ENCODE peak calls at places on chromosomes 6 and 20, in four cellular contexts. One of them, this sample, is unnamed. For H3K27me3, the result is how much of the 10 kb centered on the place peaks cover.

GRCh38 chr6:91141352-91141751 is 554.5 kb upstream of the MAP3K7 start:
- DNase-seq in H9: no peak
- DNase-seq in bronchial epithelial cell: no peak
- DNase-seq in psoas muscle: no peak
- DNase-seq in this sample: no peak

GRCh38 chr6:15331143-15331542 is 85.3 kb downstream of the JARID2 start:
- DNase-seq in H9: no peak
- DNase-seq in psoas muscle: no peak
- DNase-seq in bronchial epithelial cell: peak
- DNase-seq in this sample: no peak

GRCh38 chr20:15122613-15123012 is 785.2 kb upstream of the FLRT3 start:
- DNase-seq in psoas muscle: no peak
- DNase-seq in H9: no peak
- DNase-seq in bronchial epithelial cell: no peak
- DNase-seq in this sample: no peak

GRCh38 chr6:28658475-28659249 is 133.0 kb downstream of the GPX5 start:
- DNase-seq in bronchial epithelial cell: no peak
- DNase-seq in H9: peak
- DNase-seq in psoas muscle: no peak
- DNase-seq in this sample: no peak

GRCh38 chr6:148247386-148248063 is 95.1 kb upstream of the SASH1 start:
- DNase-seq in bronchial epithelial cell: no peak
- DNase-seq in H9: no peak
- DNase-seq in psoas muscle: no peak
- DNase-seq in this sample: no peak

GRCh38 chr6:166496460-166496859 is 90.0 kb downstream of the RAMACL start:
- DNase-seq in bronchial epithelial cell: no peak
- DNase-seq in psoas muscle: no peak
- DNase-seq in H9: no peak
- DNase-seq in this sample: no peak

GRCh38 chr20:51076841-51077543 is 54.1 kb upstream of the KCNG1 start:
- DNase-seq in H9: no peak
- DNase-seq in psoas muscle: no peak
- DNase-seq in bronchial epithelial cell: no peak
- DNase-seq in this sample: no peak

GRCh38 chr6:56642366-56643261 is at the start of gene DST:
- DNase-seq in H9: no peak
- DNase-seq in psoas muscle: no peak
- DNase-seq in bronchial epithelial cell: peak
- DNase-seq in this sample: no peak

GRCh38 chr6:33770116-33770832 is 18.7 kb downstream of the LEMD2 start:
- DNase-seq in H9: no peak
- DNase-seq in psoas muscle: no peak
- DNase-seq in bronchial epithelial cell: no peak
- DNase-seq in this sample: no peak

GRCh38 chr6:12967686-12968085 is 251.1 kb downstream of the PHACTR1 start:
- DNase-seq in psoas muscle: no peak
- DNase-seq in H9: no peak
- DNase-seq in bronchial epithelial cell: no peak
- DNase-seq in this sample: no peak

GRCh38 chr6:131177996-131178395 is 42.7 kb downstream of the AKAP7 start:
- DNase-seq in psoas muscle: no peak
- DNase-seq in H9: no peak
- DNase-seq in bronchial epithelial cell: no peak
- DNase-seq in this sample: no peak

GRCh38 chr20:51373713-51374481 is 168.6 kb downstream of the NFATC2 start:
- DNase-seq in bronchial epithelial cell: no peak
- DNase-seq in psoas muscle: no peak
- DNase-seq in H9: no peak
- DNase-seq in this sample: no peak

GRCh38 chr6:13453771-13454251 is 33.6 kb downstream of the GFOD1 start:
- DNase-seq in psoas muscle: no peak
- DNase-seq in H9: no peak
- DNase-seq in bronchial epithelial cell: peak
- DNase-seq in this sample: no peak

GRCh38 chr6:124927806-124928205 is 34.4 kb upstream of the RNF217 start:
- DNase-seq in psoas muscle: no peak
- DNase-seq in H9: no peak
- DNase-seq in bronchial epithelial cell: peak
- DNase-seq in this sample: no peak

GRCh38 chr6:128280960-128281359 is 239.4 kb downstream of the PTPRK start:
- DNase-seq in H9: peak
- DNase-seq in bronchial epithelial cell: no peak
- DNase-seq in psoas muscle: no peak
- DNase-seq in this sample: no peak

GRCh38 chr6:136334465-136334846 is 44.8 kb upstream of the BCLAF1 start:
- DNase-seq in bronchial epithelial cell: no peak
- DNase-seq in psoas muscle: no peak
- DNase-seq in H9: no peak
- DNase-seq in this sample: no peak

GRCh38 chr6:22737331-22737730 is 168.0 kb downstream of the HDGFL1 start:
- DNase-seq in H9: peak
- DNase-seq in bronchial epithelial cell: peak
- DNase-seq in psoas muscle: peak
- DNase-seq in this sample: no peak

GRCh38 chr6:56914791-56915658 is 39.9 kb upstream of the BEND6 start:
- DNase-seq in psoas muscle: peak
- DNase-seq in bronchial epithelial cell: no peak
- DNase-seq in H9: no peak
- DNase-seq in this sample: no peak

GRCh38 chr6:46113370-46113769 is 16.4 kb upstream of the ENPP4 start:
- DNase-seq in psoas muscle: no peak
- DNase-seq in bronchial epithelial cell: peak
- DNase-seq in H9: peak
- DNase-seq in this sample: no peak

GRCh38 chr6:40719671-40720374 is 132.7 kb upstream of the LRFN2 start:
- DNase-seq in H9: peak
- DNase-seq in bronchial epithelial cell: no peak
- DNase-seq in psoas muscle: no peak
- DNase-seq in this sample: no peak

GRCh38 chr6:83065511-83066192 is at the start of gene UBE3D:
- DNase-seq in psoas muscle: peak
- DNase-seq in H9: peak
- DNase-seq in bronchial epithelial cell: peak
- DNase-seq in this sample: peak

GRCh38 chr20:25066386-25066785 is 8.4 kb upstream of the ACSS1 start:
- DNase-seq in bronchial epithelial cell: no peak
- DNase-seq in psoas muscle: no peak
- DNase-seq in H9: no peak
- DNase-seq in this sample: no peak
- H3K27me3 ChIP-seq in bronchial epithelial cell: under half
- H3K27me3 ChIP-seq in psoas muscle: under half
- H3K27me3 ChIP-seq in H9: under half
- H3K27me3 ChIP-seq in this sample: under half

GRCh38 chr20:57589123-57589727 is 28.3 kb downstream of the PCK1 start:
- DNase-seq in psoas muscle: no peak
- DNase-seq in bronchial epithelial cell: no peak
- DNase-seq in H9: no peak
- DNase-seq in this sample: no peak

GRCh38 chr20:57591289-57592229 is 28.7 kb downstream of the ZBP1 start:
- DNase-seq in psoas muscle: no peak
- DNase-seq in H9: no peak
- DNase-seq in bronchial epithelial cell: no peak
- DNase-seq in this sample: peak

GRCh38 chr20:57589728-57590484 is 29.0 kb downstream of the PCK1 start:
- DNase-seq in H9: no peak
- DNase-seq in psoas muscle: no peak
- DNase-seq in bronchial epithelial cell: no peak
- DNase-seq in this sample: peak

GRCh38 chr20:57592263-57593092 is 27.7 kb downstream of the ZBP1 start:
- DNase-seq in bronchial epithelial cell: no peak
- DNase-seq in psoas muscle: no peak
- DNase-seq in H9: no peak
- DNase-seq in this sample: peak

DNA sequence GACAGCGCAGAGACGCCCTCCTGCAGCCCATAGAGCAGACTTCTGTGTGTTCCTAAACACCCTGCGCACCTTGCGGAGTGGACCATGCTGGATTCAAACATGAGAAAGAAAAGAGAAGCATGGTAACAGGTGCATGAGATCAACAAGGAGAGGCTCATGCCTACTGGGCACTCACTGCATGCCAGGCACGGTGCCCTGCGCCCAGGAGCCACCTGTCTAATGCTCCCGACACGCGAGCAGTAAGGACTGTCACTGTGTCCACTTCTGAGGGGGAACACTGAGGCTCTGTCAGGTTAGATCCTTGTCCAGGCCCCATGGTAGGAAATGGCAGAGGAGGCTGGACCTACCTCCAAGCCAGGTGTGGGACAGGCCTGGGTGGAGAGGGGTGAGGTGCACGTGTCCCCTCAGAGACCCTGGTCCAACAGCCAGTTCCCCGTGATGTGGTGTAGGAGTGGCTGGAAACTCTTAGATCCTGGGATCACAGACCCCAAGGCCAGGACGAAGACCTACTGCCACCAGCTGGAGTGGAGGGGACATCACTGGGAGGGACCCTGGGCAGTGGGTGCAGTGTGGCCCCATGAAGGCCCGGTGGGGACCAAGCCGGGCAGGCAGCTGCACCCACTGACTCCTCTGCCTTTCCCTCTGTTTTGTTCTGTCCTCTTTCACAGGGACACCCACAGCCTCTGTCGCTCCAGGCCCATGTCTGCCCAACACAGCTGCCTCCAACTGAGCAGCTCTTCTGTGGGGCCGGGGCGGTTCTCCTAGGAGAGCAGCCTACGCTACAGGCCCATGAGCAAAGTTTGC is 29.5 kb downstream of the ZBP1 start:
- DNase-seq in H9: no peak
- DNase-seq in psoas muscle: no peak
- DNase-seq in bronchial epithelial cell: no peak
- DNase-seq in this sample: peak
- H3K27me3 ChIP-seq in H9: under half
- H3K27me3 ChIP-seq in psoas muscle: under half
- H3K27me3 ChIP-seq in bronchial epithelial cell: under half
- H3K27me3 ChIP-seq in this sample: under half

DNA sequence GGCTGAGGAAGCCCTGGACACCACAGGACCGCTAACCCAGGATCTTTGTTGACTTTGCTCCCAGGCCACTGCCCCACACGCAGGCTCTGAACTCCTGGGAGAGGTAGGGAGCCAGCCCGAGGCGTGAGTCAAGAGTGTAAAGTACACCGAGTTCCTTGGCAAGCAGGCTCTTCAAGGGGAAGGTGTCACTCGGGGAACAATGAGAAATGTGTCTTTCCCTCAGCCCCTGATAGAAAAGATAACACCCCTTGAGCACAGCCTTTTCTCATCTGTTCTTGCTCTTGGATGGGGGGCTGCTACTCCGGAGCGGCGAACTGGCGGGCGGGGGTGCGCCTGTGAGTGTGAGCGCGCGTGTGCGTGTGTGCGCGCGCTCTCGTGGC is 460 bp upstream of the EDN3 start:
- DNase-seq in bronchial epithelial cell: no peak
- DNase-seq in H9: no peak
- DNase-seq in psoas muscle: no peak
- DNase-seq in this sample: no peak
- H3K27me3 ChIP-seq in bronchial epithelial cell: under half
- H3K27me3 ChIP-seq in H9: under half
- H3K27me3 ChIP-seq in psoas muscle: under half
- H3K27me3 ChIP-seq in this sample: half or more

DNA sequence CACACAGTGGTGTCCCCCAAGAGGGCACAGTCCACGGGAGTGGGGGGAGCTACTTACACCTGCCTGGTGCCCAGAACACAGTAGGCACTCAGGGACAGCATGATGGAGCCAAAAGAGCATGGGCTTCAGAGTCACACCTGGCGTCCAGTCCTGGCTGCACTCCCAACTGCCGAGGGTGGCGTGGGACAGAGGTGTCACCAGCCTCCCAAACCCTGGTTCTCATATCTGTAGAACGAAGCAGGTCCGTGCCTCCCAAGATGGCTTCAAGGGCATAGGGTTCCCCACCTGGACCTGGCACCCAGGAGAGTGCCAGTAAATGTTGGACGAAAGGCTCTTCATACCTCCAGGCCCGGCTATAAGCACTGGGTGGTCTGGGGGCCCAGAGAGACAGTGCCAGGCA is 8.9 kb downstream of the HRH3 start:
- DNase-seq in H9: no peak
- DNase-seq in bronchial epithelial cell: no peak
- DNase-seq in psoas muscle: no peak
- DNase-seq in this sample: no peak
- H3K27me3 ChIP-seq in H9: under half
- H3K27me3 ChIP-seq in bronchial epithelial cell: under half
- H3K27me3 ChIP-seq in psoas muscle: under half
- H3K27me3 ChIP-seq in this sample: half or more

This sample was measured in lower lobe of right lung.